ENCODE peak calls at places on chromosome 3, in six cellular contexts. H is epithelial cell of proximal tubule, P is astrocyte, Q is spleen, B is cardiac fibroblast, A is kidney epithelial cell. J is an unnamed sample.

GRCh38 chr3:48155122-48155521 is 33.1 kb downstream of the CDC25A start:
- DNase-seq in P (peak; percentile 79), A (peak; percentile 34), B (peak; percentile 89), H (no peak), Q (no peak), J (peak; percentile 38)

GRCh38 chr3:112858410-112859069 is 11.9 kb upstream of the CD200R1L start:
- DNase-seq in Q (no peak), P (peak; percentile 65), A (no peak), B (peak; percentile 4), H (no peak), J (no peak)

GRCh38 chr3:115709931-115710330 is 86.6 kb downstream of the GAP43 start:
- DNase-seq in H (no peak), P (no peak), A (no peak), B (peak; percentile 29), Q (no peak), J (no peak)

GRCh38 chr3:38374221-38374620 is 27.6 kb downstream of the XYLB start:
- DNase-seq in H (no peak), A (no peak), B (no peak), P (no peak), Q (no peak), J (no peak)

GRCh38 chr3:160478338-160478737 is 28.8 kb upstream of the TRIM59 start:
- DNase-seq in A (no peak), B (peak; percentile 76), H (no peak), Q (no peak), P (peak; percentile 70), J (peak; percentile 71)

GRCh38 chr3:71304684-71305083 is 278.8 kb downstream of the FOXP1 start:
- DNase-seq in A (no peak), B (peak; percentile 77), Q (no peak), P (peak; percentile 31), H (no peak), J (peak; percentile 58)

GRCh38 chr3:56836276-56837163 is 34.8 kb upstream of the ARHGEF3 start:
- DNase-seq in Q (no peak), B (peak; percentile 34), P (peak; percentile 48), A (no peak), H (no peak), J (peak; percentile 44)

GRCh38 chr3:58586776-58587192 is 9.6 kb upstream of the FAM107A start:
- DNase-seq in B (no peak), H (no peak), Q (no peak), P (no peak), A (no peak), J (no peak)

GRCh38 chr3:17632401-17633100 is 109.9 kb downstream of the TBC1D5 start:
- DNase-seq in H (no peak), Q (no peak), P (peak; percentile 82), B (peak; percentile 78), A (peak; percentile 51), J (peak; percentile 81)

GRCh38 chr3:47251689-47252088 is 30.9 kb downstream of the KIF9 start:
- DNase-seq in H (no peak), B (no peak), P (no peak), Q (peak; percentile 37), A (no peak), J (no peak)

GRCh38 chr3:19866751-19867347 is 67.2 kb downstream of the EFHB start:
- DNase-seq in A (peak; percentile 23), H (no peak), P (peak; percentile 36), B (peak; percentile 75), Q (no peak), J (peak; percentile 82)

J was measured in adipocyte.